ENCODE peak calls at places on chromosomes 16 and 17, in four cellular contexts. Q is activated CD8-positive, alpha-beta memory T cell treated with anti-CD3 and anti-CD28 coated beads for 48 hours; O is germinal center; A is GM23248. G is an unnamed sample.

GRCh38 chr16:47956881-47957280 is 198.9 kb downstream of the ABCC12 start:
- DNase-seq in Q (no peak), O (no peak), A (no peak), G (no peak)

GRCh38 chr17:7627250-7628121 is at the start of gene SAT2:
- DNase-seq in Q (peak), O (peak), A (peak), G (peak)

GRCh38 chr17:81552244-81553017 is at the start of gene FAAP100:
- DNase-seq in Q (peak), O (peak), A (peak), G (peak)

GRCh38 chr17:77320501-77321256 is 179.9 kb downstream of the SEC14L1 start:
- DNase-seq in Q (no peak), O (peak), A (peak), G (peak)

GRCh38 chr16:67028555-67029248 is at the start of gene CBFB:
- DNase-seq in Q (peak), O (peak), A (peak), G (peak)

GRCh38 chr17:40554646-40555295 is 10.5 kb downstream of the CCR7 start:
- DNase-seq in Q (no peak), O (no peak), A (no peak), G (no peak)

GRCh38 chr16:27828671-27829070 is 234.8 kb downstream of the GSG1L start:
- DNase-seq in Q (no peak), O (no peak), A (no peak), G (no peak)

GRCh38 chr16:74771656-74772315 is 2.8 kb downstream of the FA2H start:
- DNase-seq in Q (no peak), O (peak), A (no peak), G (no peak)

GRCh38 chr17:78780852-78781338 is 1.2 kb downstream of the CYTH1 start:
- DNase-seq in Q (no peak), O (no peak), A (peak), G (peak)

GRCh38 chr17:40415390-40415789 is 2.3 kb downstream of the TOP2A start:
- DNase-seq in Q (no peak), O (peak), A (peak), G (peak)

GRCh38 chr16:19601083-19601976 is 45.8 kb downstream of the VPS35L start:
- DNase-seq in Q (no peak), O (peak), A (peak), G (peak)

GRCh38 chr17:57050303-57050702 is 34.7 kb upstream of the AKAP1 start:
- DNase-seq in Q (no peak), O (no peak), A (no peak), G (no peak)